ENCODE peak calls at places on chromosomes 1 and 21, in five cellular contexts. One of them, this sample, is unnamed.

GRCh38 chr21:46352913-46353312 is 29.0 kb downstream of the PCNT start:
- DNase-seq in hepatocyte: no peak
- DNase-seq in Panc1: no peak
- DNase-seq in breast epithelium: no peak
- DNase-seq in heart left ventricle: peak; percentile 15
- DNase-seq in this sample: no peak

GRCh38 chr1:202967684-202968281 is 726 bp upstream of the CYB5R1 start:
- DNase-seq in hepatocyte: peak; percentile 50
- DNase-seq in Panc1: no peak
- DNase-seq in heart left ventricle: no peak
- DNase-seq in breast epithelium: no peak
- DNase-seq in this sample: no peak

GRCh38 chr1:223631367-223631977 is 34.0 kb downstream of the CAPN8 start:
- DNase-seq in heart left ventricle: no peak
- DNase-seq in breast epithelium: no peak
- DNase-seq in Panc1: no peak
- DNase-seq in hepatocyte: no peak
- DNase-seq in this sample: no peak

GRCh38 chr1:85681087-85681486 is 27.1 kb downstream of the ZNHIT6 start:
- DNase-seq in hepatocyte: no peak
- DNase-seq in heart left ventricle: no peak
- DNase-seq in Panc1: no peak
- DNase-seq in breast epithelium: no peak
- DNase-seq in this sample: no peak

GRCh38 chr1:219416598-219417238 is 196.2 kb downstream of the ZC3H11B start:
- DNase-seq in breast epithelium: no peak
- DNase-seq in heart left ventricle: no peak
- DNase-seq in hepatocyte: peak; percentile 61
- DNase-seq in Panc1: peak; percentile 53
- DNase-seq in this sample: peak; percentile 41

GRCh38 chr21:32475162-32475812 is 62.8 kb downstream of the EVA1C start:
- DNase-seq in hepatocyte: no peak
- DNase-seq in heart left ventricle: no peak
- DNase-seq in Panc1: no peak
- DNase-seq in breast epithelium: no peak
- DNase-seq in this sample: no peak

GRCh38 chr21:34884346-34884929 is 164.7 kb downstream of the RUNX1 start:
- DNase-seq in hepatocyte: no peak
- DNase-seq in Panc1: no peak
- DNase-seq in breast epithelium: no peak
- DNase-seq in heart left ventricle: no peak
- DNase-seq in this sample: no peak

GRCh38 chr1:107963009-107963408 is 2.0 kb downstream of the VAV3 start:
- DNase-seq in hepatocyte: no peak
- DNase-seq in heart left ventricle: no peak
- DNase-seq in Panc1: no peak
- DNase-seq in breast epithelium: no peak
- DNase-seq in this sample: no peak

GRCh38 chr1:58409826-58410225 is 136.7 kb downstream of the OMA1 start:
- DNase-seq in breast epithelium: no peak
- DNase-seq in Panc1: no peak
- DNase-seq in hepatocyte: no peak
- DNase-seq in heart left ventricle: no peak
- DNase-seq in this sample: no peak

GRCh38 chr1:22745675-22746585 is 35.3 kb downstream of the EPHB2 start:
- DNase-seq in breast epithelium: no peak
- DNase-seq in Panc1: peak; percentile 84
- DNase-seq in hepatocyte: peak; percentile 57
- DNase-seq in heart left ventricle: no peak
- DNase-seq in this sample: peak; percentile 49

GRCh38 chr1:42720868-42721267 is 19.2 kb downstream of the CLDN19 start:
- DNase-seq in heart left ventricle: no peak
- DNase-seq in hepatocyte: peak; percentile 44
- DNase-seq in Panc1: no peak
- DNase-seq in breast epithelium: no peak
- DNase-seq in this sample: no peak

GRCh38 chr21:33367309-33367973 is 35.8 kb upstream of the IFNGR2 start:
- DNase-seq in heart left ventricle: no peak
- DNase-seq in hepatocyte: no peak
- DNase-seq in Panc1: no peak
- DNase-seq in breast epithelium: no peak
- DNase-seq in this sample: no peak

GRCh38 chr1:93219443-93219842 is 38.9 kb downstream of the CCDC18 start:
- DNase-seq in heart left ventricle: no peak
- DNase-seq in hepatocyte: no peak
- DNase-seq in Panc1: no peak
- DNase-seq in breast epithelium: no peak
- DNase-seq in this sample: no peak

GRCh38 chr1:39852214-39852791 is 31.0 kb downstream of the TRIT1 start:
- DNase-seq in Panc1: no peak
- DNase-seq in breast epithelium: no peak
- DNase-seq in hepatocyte: peak; percentile 41
- DNase-seq in heart left ventricle: no peak
- DNase-seq in this sample: peak; percentile 23

DNA sequence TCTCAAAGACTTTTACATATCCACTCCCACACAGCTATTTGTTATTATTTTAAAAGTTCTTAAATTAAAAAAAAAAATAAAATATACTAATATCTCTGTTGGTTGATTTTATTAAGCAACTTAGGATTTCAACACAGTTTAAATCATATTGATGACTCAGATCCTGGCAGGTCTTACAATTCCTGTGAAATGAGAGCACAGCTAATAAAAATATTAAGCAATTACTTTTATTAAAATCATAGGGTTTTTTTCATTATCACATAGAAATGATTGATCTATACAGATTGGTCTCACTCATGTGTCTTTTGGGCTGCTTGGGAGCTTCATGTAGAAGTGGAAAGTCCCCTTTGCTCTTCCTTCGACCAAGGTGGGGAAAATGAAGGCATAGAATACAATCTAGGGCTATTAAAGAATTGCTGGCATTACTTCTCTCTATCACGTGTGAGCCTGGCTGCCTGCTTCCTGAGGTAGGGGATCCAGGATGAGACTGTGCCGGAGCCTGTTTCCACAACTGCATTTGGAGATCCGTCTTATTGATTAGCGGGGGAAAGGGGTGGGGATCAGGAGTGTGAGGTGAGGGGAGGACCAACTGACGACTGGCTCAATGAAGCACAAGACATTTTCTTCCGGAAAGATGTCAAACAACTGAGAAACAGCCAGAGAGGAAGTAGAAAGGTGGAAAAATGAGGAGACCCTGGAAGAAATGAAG is 858.0 kb downstream of the USP25 start:
- DNase-seq in hepatocyte: peak; percentile 15
- DNase-seq in breast epithelium: peak; percentile 25
- DNase-seq in Panc1: no peak
- DNase-seq in heart left ventricle: peak; percentile 26
- DNase-seq in this sample: peak; percentile 55
- H3K27ac ChIP-seq in hepatocyte: peak overlapping the region; percentile 51
- H3K27ac ChIP-seq in breast epithelium: peak overlapping the region; percentile 91
- H3K27ac ChIP-seq in Panc1: peak overlapping the region; percentile 29
- H3K27ac ChIP-seq in heart left ventricle: peak overlapping the region; percentile 67
- H3K27ac ChIP-seq in this sample: peak overlapping the region; percentile 91

DNA sequence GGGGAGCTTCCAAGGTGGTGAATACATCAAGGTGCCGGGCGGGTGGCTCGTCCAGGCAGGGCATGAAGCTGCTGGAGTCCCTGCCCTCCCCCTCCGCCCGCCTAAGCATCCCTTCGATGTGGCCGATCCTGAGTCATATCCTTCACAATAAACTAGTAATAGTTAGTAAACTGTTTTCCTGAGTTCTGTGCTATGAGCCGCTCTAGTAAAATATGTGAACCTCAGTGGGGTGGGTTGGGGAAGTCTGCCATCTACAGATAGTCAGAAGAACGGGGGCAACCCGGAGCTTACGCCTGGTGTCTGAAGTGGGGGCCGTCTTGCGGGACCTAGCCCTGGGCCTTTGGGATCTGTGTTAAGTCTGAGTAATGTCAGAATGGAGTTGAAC is 21.6 kb downstream of the C2CD2 start:
- DNase-seq in hepatocyte: peak; percentile 22
- DNase-seq in Panc1: peak; percentile 51
- DNase-seq in heart left ventricle: no peak
- DNase-seq in breast epithelium: no peak
- DNase-seq in this sample: peak; percentile 64
- TF ChIP-seq CTCF in hepatocyte: no peak
- TF ChIP-seq CTCF in Panc1: no peak
- TF ChIP-seq CTCF in heart left ventricle: no peak
- TF ChIP-seq CTCF in breast epithelium: no peak
- TF ChIP-seq CTCF in this sample: no peak

DNA sequence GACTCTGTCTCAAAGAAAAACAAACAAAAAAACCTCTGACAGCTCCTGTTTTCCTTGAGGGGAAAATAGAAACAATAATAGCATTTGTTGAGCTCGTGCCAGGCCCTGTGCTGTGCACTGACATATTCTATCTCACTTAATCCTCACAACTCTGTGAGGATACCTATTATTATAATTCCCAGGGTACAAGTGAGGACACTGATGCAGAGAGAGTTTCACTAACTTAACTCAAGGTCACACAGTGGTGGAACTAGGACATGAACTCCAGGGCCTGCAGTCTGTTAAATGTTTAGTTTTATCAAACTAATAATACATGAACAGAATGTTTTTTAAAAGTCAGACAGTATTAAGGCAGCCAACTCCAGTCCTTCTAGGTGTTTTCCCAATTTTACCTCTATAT is 5.1 kb downstream of the FNDC5 start:
- DNase-seq in hepatocyte: no peak
- DNase-seq in Panc1: no peak
- DNase-seq in heart left ventricle: no peak
- DNase-seq in breast epithelium: no peak
- DNase-seq in this sample: no peak
- H3K27ac ChIP-seq in hepatocyte: no peak overlapping the region
- H3K27ac ChIP-seq in Panc1: no peak overlapping the region
- H3K27ac ChIP-seq in heart left ventricle: peak overlapping the region; percentile 33
- H3K27ac ChIP-seq in breast epithelium: no peak overlapping the region
- H3K27ac ChIP-seq in this sample: no peak overlapping the region

GRCh38 chr1:175129997-175130648 is 62.5 kb downstream of the KIAA0040 start:
- DNase-seq in Panc1: no peak
- DNase-seq in breast epithelium: no peak
- DNase-seq in hepatocyte: no peak
- DNase-seq in heart left ventricle: no peak
- DNase-seq in this sample: no peak
- TF ChIP-seq CTCF in Panc1: no peak
- TF ChIP-seq CTCF in breast epithelium: no peak
- TF ChIP-seq CTCF in hepatocyte: no peak
- TF ChIP-seq CTCF in heart left ventricle: no peak
- TF ChIP-seq CTCF in this sample: no peak

This sample was measured in RWPE1.